ENCODE peak calls at places on chromosome 15, in four cellular contexts. E is GM23338, Z is HCT116, O is H1. T is an unnamed sample.

GRCh38 chr15:93467327-93467726 is 378.3 kb upstream of the RGMA start:
- DNase-seq in Z (no peak), O (no peak), E (no peak), T (no peak)

GRCh38 chr15:70783610-70784021 is 20.3 kb upstream of the UACA start:
- DNase-seq in O (no peak), Z (no peak), E (no peak), T (no peak)

GRCh38 chr15:50542051-50542450 is 4.4 kb downstream of the USP50 start:
- DNase-seq in O (no peak), E (no peak), Z (no peak), T (peak)

GRCh38 chr15:49286649-49287394 is 116.8 kb downstream of the GALK2 start:
- DNase-seq in O (no peak), Z (no peak), E (no peak), T (no peak)

GRCh38 chr15:66704019-66704782 is 2.2 kb downstream of the SMAD6 start:
- DNase-seq in O (no peak), E (no peak), Z (no peak), T (no peak)

GRCh38 chr15:64045774-64046346 is 425 bp downstream of the DAPK2 start:
- DNase-seq in E (peak), Z (no peak), O (no peak), T (no peak)

GRCh38 chr15:36632196-36632595 is 52.8 kb downstream of the CDIN1 start:
- DNase-seq in Z (peak), O (no peak), E (no peak), T (no peak)

GRCh38 chr15:90213123-90213817 is 12.1 kb downstream of the SEMA4B start:
- DNase-seq in O (no peak), E (no peak), Z (no peak), T (no peak)

GRCh38 chr15:62165029-62165792 is at the start of gene C2CD4B:
- DNase-seq in E (peak), Z (no peak), O (no peak), T (no peak)

GRCh38 chr15:48330045-48330840 is 986 bp upstream of the DUT start:
- DNase-seq in E (peak), O (no peak), Z (no peak), T (no peak)

GRCh38 chr15:56758770-56759449 is 25.6 kb upstream of the ZNF280D start:
- DNase-seq in E (no peak), O (no peak), Z (no peak), T (no peak)

GRCh38 chr15:62122249-62122648 is 42.8 kb downstream of the C2CD4B start:
- DNase-seq in O (no peak), Z (no peak), E (no peak), T (no peak)

GRCh38 chr15:85314653-85315052 is 65.8 kb upstream of the AKAP13 start:
- DNase-seq in E (no peak), Z (no peak), O (no peak), T (no peak)

GRCh38 chr15:79466488-79466887 is 34.4 kb downstream of the MINAR1 start:
- DNase-seq in E (no peak), Z (no peak), O (no peak), T (no peak)

GRCh38 chr15:94683912-94684311 is 452.6 kb downstream of the MCTP2 start:
- DNase-seq in Z (no peak), E (no peak), O (no peak), T (no peak)
- H3K4me3 ChIP-seq in Z (no peak), E (no peak), O (no peak), T (no peak)

DNA sequence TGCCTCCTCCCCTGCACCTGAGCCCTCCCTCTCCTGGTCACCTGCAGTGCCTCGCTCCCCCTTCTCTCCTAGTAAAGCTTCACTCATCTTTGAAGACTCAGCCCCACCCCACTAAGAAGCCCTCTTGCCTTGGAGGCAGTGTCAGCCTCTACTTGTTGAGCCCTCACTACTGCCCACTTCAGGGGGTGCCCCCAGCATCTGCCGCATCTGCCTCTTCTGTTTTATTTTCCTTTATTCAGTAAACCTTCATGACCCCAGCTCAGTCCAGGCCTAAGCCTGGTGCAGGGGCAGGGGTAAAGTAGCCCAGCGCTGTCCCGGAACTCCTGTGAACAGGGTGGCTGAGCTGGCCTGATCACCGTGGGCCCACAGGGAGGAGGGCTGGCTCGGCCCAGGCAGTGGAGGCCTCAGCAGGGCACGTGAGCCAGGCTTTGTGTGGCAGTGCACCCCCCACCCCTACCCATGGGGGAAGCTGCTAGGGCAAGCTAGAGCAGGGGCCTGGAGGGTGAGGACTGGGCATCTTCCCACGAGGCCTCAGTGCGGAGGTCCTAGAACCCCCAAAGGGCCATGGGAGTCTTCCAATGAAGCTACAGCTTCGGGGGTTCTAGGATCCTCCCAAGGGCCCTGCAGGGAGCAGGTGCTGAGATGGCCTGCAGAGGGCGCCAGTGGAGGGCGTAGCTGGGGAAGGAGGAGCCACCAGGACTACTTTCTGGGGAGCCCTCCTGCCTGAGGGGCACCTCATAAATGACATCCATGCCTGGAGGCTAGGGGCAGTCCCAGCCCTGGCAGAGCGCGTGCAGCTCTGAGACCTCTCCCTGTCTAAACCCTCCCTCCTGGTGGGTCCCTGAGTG is 36.1 kb downstream of the TSPAN3 start:
- DNase-seq in E (peak), O (no peak), Z (no peak), T (no peak)
- TF ChIP-seq POLR2AphosphoS5 in E (no peak), O (no peak), Z (no peak), T (peak)

GRCh38 chr15:29570931-29571727 is 251.1 kb downstream of the TJP1 start:
- DNase-seq in Z (no peak), E (peak), O (no peak), T (no peak)
- TF ChIP-seq EZH2 in Z (no peak), E (peak), O (no peak), T (no peak)

GRCh38 chr15:72796515-72797337 is 13.2 kb upstream of the ADPGK start:
- DNase-seq in Z (peak), E (peak), O (no peak), T (no peak)

GRCh38 chr15:72797338-72797689 is 13.8 kb upstream of the ADPGK start:
- DNase-seq in O (no peak), E (no peak), Z (no peak), T (no peak)

GRCh38 chr15:72800819-72801481 is 17.4 kb upstream of the ADPGK start:
- DNase-seq in Z (no peak), E (no peak), O (no peak), T (no peak)

GRCh38 chr15:72797834-72798233 is 14.3 kb upstream of the ADPGK start:
- DNase-seq in O (no peak), E (no peak), Z (no peak), T (no peak)

GRCh38 chr15:72796210-72796514 is 12.6 kb upstream of the ADPGK start:
- DNase-seq in O (no peak), Z (no peak), E (no peak), T (no peak)
- H3K4me3 ChIP-seq in O (peak), Z (peak), E (peak), T (peak)

GRCh38 chr15:34889486-34889885 is 80.1 kb downstream of the AQR start:
- DNase-seq in E (no peak), O (no peak), Z (no peak), T (no peak)
- TF ChIP-seq POLR2AphosphoS5 in E (no peak), O (no peak), Z (no peak), T (no peak)

DNA sequence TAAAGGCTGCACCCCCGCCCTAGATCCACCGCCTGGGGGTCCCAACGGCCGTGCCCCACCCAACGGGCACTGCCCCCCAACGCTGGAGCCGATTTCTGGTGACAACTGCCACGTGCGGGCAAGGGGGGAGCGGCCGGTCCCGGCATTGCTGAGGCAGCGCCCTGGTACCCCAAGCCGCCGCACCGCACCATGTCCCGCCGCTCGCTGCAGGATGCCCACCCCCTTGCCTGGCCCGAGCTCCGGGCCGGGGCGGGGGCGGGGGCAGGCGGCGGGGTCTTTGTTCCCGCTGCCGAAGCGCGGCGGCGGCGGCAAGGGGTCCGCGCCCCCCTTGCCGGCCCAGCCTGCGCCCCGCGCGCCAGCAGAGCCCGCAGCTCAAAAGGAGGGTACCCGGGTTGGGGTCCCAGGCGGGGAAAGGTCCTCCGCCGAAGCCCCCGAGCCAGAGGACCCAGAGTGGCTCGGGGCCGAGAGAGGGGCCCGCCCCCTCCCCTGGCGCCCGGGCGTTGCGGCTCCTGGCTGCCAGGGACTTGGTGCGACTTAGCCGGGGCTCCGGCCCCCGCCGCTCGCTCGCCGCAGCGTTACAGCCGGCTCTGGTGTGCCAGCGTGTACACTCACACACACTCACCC is 678 bp downstream of the SEMA7A start:
- DNase-seq in Z (no peak), O (no peak), E (no peak), T (no peak)
- TF ChIP-seq EZH2 in Z (no peak), O (no peak), E (no peak), T (no peak)

GRCh38 chr15:59689626-59690236 is 611 bp upstream of the BNIP2 start:
- DNase-seq in O (peak), Z (peak), E (peak), T (no peak)

GRCh38 chr15:59686389-59686788 is 2.7 kb downstream of the BNIP2 start:
- DNase-seq in O (no peak), E (no peak), Z (no peak), T (no peak)

GRCh38 chr15:59688383-59688887 is 685 bp downstream of the BNIP2 start:
- DNase-seq in Z (peak), E (peak), O (no peak), T (no peak)

GRCh38 chr15:59688888-59689625 is at the start of gene BNIP2:
- DNase-seq in O (peak), E (peak), Z (peak), T (peak)

DNA sequence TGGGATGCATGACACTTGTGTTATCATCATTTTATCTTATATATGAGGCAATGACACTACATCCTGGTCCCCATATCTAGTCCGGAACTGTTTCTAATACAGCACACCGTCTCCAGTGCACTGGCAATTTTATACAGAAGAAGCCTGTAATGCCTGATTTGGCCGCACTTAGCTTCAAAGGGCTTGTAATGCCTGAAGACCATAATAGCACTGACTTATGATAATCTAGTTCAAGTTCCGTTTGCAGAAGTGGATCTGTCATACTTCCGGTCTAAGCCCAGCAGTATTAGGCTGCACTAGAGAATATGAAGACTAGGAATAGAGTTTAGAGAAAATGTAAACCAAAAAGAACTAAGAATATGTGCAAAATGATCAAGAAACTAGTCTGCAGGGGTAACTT is 1.3 kb downstream of the BNIP2 start:
- DNase-seq in Z (no peak), E (no peak), O (no peak), T (no peak)
- H3K4me3 ChIP-seq in Z (peak), E (peak), O (peak), T (peak)

GRCh38 chr15:76972420-76973361 is 22.2 kb upstream of the PSTPIP1 start:
- DNase-seq in O (no peak), E (no peak), Z (no peak), T (no peak)

GRCh38 chr15:76974456-76975083 is 20.4 kb upstream of the PSTPIP1 start:
- DNase-seq in E (no peak), O (no peak), Z (no peak), T (no peak)

GRCh38 chr15:76976572-76977270 is 18.2 kb upstream of the PSTPIP1 start:
- DNase-seq in Z (no peak), O (no peak), E (no peak), T (no peak)

GRCh38 chr15:76973906-76974305 is 21.0 kb upstream of the PSTPIP1 start:
- DNase-seq in Z (no peak), E (no peak), O (no peak), T (no peak)

GRCh38 chr15:76973362-76973743 is 21.6 kb upstream of the PSTPIP1 start:
- DNase-seq in Z (peak), O (peak), E (peak), T (no peak)
- TF ChIP-seq POLR2AphosphoS5 in Z (no peak), O (no peak), E (no peak), T (no peak)

GRCh38 chr15:84079885-84080777 is 155.4 kb upstream of the GOLGA6L4 start:
- DNase-seq in O (no peak), Z (no peak), E (peak), T (no peak)
- TF ChIP-seq EZH2 in O (no peak), Z (no peak), E (no peak), T (peak)

DNA sequence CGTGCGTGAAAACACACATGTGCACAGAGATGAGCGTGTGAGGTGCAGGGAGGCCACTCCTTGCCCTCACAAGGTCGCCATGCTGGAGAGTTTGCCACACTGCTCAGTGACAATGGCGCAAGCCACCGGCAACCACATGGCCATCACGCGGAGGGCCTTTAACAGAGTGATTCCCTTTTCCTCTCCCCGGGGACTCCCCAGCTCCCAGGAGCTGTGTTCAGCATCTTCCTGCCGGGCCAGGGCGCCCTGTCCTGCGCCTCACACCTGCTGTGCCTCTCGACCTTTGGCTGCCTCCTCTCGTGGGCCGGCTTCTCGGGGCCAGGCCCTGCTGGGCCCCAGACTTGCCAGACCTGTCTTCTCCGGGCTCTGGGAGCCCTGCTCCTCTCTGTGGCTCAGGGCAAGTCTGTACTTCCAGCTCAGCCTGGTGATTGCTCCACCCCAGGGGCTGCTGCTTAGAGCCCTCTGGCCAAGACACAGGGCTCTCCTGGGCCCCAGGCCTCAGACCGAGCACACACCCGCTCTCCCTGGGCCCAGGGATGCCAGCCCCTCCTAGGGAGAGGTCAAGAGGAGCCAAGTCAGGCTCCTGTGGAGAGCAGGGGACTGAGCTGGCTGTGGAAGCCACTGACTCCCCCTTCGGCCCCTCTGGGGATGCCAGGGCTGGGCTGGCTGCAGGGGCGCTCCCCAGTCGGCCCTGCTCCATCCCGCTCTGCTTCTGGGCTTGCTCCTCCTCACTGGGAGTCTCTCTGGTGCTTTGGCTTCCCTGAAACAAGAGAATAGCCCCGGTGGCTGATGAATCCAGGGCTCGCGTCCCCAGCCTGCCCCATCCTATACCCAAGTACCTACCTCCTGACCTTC is 5.6 kb downstream of the CCDC9B start:
- DNase-seq in E (no peak), Z (no peak), O (no peak), T (no peak)
- H3K4me3 ChIP-seq in E (no peak), Z (no peak), O (no peak), T (no peak)

T was measured in SK-N-MC.